ENCODE peak calls at places on chromosomes 2 and 18, in four cellular contexts. One of them, this sample, is unnamed.

GRCh38 chr18:76988827-76989646 is 143.5 kb downstream of the MBP start:
- DNase-seq in K562: no peak
- DNase-seq in GM12891: no peak
- DNase-seq in GM12878: no peak
- DNase-seq in this sample: no peak

GRCh38 chr2:236125541-236125940 is 42.6 kb downstream of the GBX2 start:
- DNase-seq in GM12891: no peak
- DNase-seq in GM12878: no peak
- DNase-seq in K562: no peak
- DNase-seq in this sample: no peak

GRCh38 chr2:64442801-64443429 is 11.0 kb upstream of the LGALSL start:
- DNase-seq in K562: no peak
- DNase-seq in GM12878: no peak
- DNase-seq in GM12891: no peak
- DNase-seq in this sample: no peak

GRCh38 chr2:235070063-235070706 is 118.4 kb downstream of the SH3BP4 start:
- DNase-seq in GM12878: no peak
- DNase-seq in GM12891: no peak
- DNase-seq in K562: no peak
- DNase-seq in this sample: no peak

GRCh38 chr2:60972889-60973656 is 44.4 kb upstream of the PEX13 start:
- DNase-seq in GM12891: no peak
- DNase-seq in GM12878: no peak
- DNase-seq in K562: no peak
- DNase-seq in this sample: no peak

GRCh38 chr2:60456115-60456770 is 97.2 kb downstream of the BCL11A start:
- DNase-seq in GM12891: no peak
- DNase-seq in K562: no peak
- DNase-seq in GM12878: no peak
- DNase-seq in this sample: no peak

GRCh38 chr2:197839327-197839726 is 34.9 kb downstream of the PLCL1 start:
- DNase-seq in GM12891: no peak
- DNase-seq in GM12878: no peak
- DNase-seq in K562: no peak
- DNase-seq in this sample: no peak

GRCh38 chr2:144515694-144516416 is 4.1 kb downstream of the ZEB2 start:
- DNase-seq in GM12891: no peak
- DNase-seq in GM12878: no peak
- DNase-seq in K562: peak; percentile 36
- DNase-seq in this sample: no peak

GRCh38 chr2:98479959-98480524 is 35.4 kb downstream of the INPP4A start:
- DNase-seq in GM12878: no peak
- DNase-seq in GM12891: no peak
- DNase-seq in K562: no peak
- DNase-seq in this sample: no peak

GRCh38 chr2:219230201-219230540 is 565 bp downstream of the ANKZF1 start:
- DNase-seq in K562: peak; percentile 32
- DNase-seq in GM12878: no peak
- DNase-seq in GM12891: no peak
- DNase-seq in this sample: no peak

GRCh38 chr2:61438670-61439069 is 32.2 kb downstream of the USP34 start:
- DNase-seq in K562: no peak
- DNase-seq in GM12891: no peak
- DNase-seq in GM12878: no peak
- DNase-seq in this sample: no peak

GRCh38 chr18:666177-666576 is 8.7 kb downstream of the TYMS start:
- DNase-seq in GM12878: no peak
- DNase-seq in GM12891: no peak
- DNase-seq in K562: peak; percentile 41
- DNase-seq in this sample: no peak

GRCh38 chr2:65325066-65325465 is 97.4 kb downstream of the ACTR2 start:
- DNase-seq in K562: no peak
- DNase-seq in GM12878: no peak
- DNase-seq in GM12891: no peak
- DNase-seq in this sample: no peak

GRCh38 chr2:151556121-151556520 is 146.4 kb downstream of the RIF1 start:
- DNase-seq in GM12878: no peak
- DNase-seq in GM12891: no peak
- DNase-seq in K562: no peak
- DNase-seq in this sample: no peak

GRCh38 chr2:59882822-59883221 is 670.6 kb downstream of the BCL11A start:
- DNase-seq in GM12878: no peak
- DNase-seq in K562: no peak
- DNase-seq in GM12891: no peak
- DNase-seq in this sample: no peak

GRCh38 chr18:21735452-21736015 is 5.1 kb upstream of the MIB1 start:
- DNase-seq in K562: peak; percentile 54
- DNase-seq in GM12878: no peak
- DNase-seq in GM12891: no peak
- DNase-seq in this sample: no peak

GRCh38 chr2:220775856-220776467 is 796.1 kb downstream of the EPHA4 start:
- DNase-seq in GM12891: no peak
- DNase-seq in GM12878: no peak
- DNase-seq in K562: no peak
- DNase-seq in this sample: no peak

GRCh38 chr2:10170256-10170655 is 47.7 kb downstream of the RRM2 start:
- DNase-seq in GM12891: no peak
- DNase-seq in GM12878: no peak
- DNase-seq in K562: no peak
- DNase-seq in this sample: no peak

GRCh38 chr2:95046371-95047112 is 21.0 kb downstream of the MAL start:
- DNase-seq in GM12891: no peak
- DNase-seq in GM12878: no peak
- DNase-seq in K562: no peak
- DNase-seq in this sample: no peak

GRCh38 chr18:41828137-41828536 is 126.9 kb upstream of the PIK3C3 start:
- DNase-seq in K562: no peak
- DNase-seq in GM12878: no peak
- DNase-seq in GM12891: no peak
- DNase-seq in this sample: no peak

GRCh38 chr2:237122214-237122666 is 36.6 kb downstream of the COPS8 start:
- DNase-seq in GM12891: peak; percentile 24
- DNase-seq in GM12878: no peak
- DNase-seq in K562: peak; percentile 42
- DNase-seq in this sample: peak; percentile 60

GRCh38 chr2:119756837-119757236 is 2.9 kb upstream of the PTPN4 start:
- DNase-seq in GM12878: no peak
- DNase-seq in K562: no peak
- DNase-seq in GM12891: no peak
- DNase-seq in this sample: no peak

GRCh38 chr2:234550511-234551107 is 53.7 kb upstream of the ARL4C start:
- DNase-seq in GM12878: peak; percentile 13
- DNase-seq in GM12891: peak; percentile 59
- DNase-seq in K562: peak; percentile 66
- DNase-seq in this sample: peak; percentile 49

GRCh38 chr2:55550368-55551102 is 31.0 kb downstream of the CFAP36 start:
- DNase-seq in K562: no peak
- DNase-seq in GM12891: no peak
- DNase-seq in GM12878: no peak
- DNase-seq in this sample: no peak
- TF ChIP-seq SPI1 in K562: no peak
- TF ChIP-seq SPI1 in GM12891: no peak
- TF ChIP-seq SPI1 in GM12878: no peak
- TF ChIP-seq SPI1 in this sample: no peak

DNA sequence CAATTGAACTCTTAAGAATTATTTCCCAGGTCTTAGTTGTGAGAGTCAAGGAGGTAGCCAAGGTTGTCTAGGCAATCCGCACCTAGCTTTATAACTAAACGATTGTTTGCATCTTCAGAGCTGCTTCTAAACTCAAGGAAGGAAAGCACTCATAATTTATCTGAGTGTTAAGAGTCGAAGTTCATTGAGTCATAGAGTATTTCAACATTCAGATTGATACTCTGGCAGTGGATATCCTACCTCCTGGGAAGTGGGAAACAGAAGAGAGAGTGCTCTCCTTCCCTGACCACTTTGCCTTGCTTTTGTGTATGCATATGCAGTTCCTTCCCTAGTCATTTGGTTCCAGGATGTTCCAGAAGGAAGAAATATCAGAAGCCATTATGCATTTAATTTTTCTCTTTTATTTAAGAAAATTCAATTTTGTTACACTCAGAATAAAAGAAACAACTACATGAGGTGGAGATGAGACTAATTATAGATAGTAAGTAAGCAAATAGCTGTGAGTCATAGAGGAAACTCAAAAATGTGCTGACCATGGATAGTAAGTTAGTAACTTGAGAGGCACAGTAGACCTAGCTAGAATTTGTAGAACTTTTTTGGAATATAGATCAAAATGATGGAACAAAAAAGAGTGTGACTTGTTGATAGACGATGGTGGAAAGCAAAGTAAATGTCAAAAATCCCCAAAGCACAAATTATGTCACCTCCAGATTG is 35.4 kb upstream of the FSHR start:
- DNase-seq in K562: no peak
- DNase-seq in GM12878: no peak
- DNase-seq in GM12891: no peak
- DNase-seq in this sample: no peak
- TF ChIP-seq POLR2AphosphoS5 in K562: no peak
- TF ChIP-seq POLR2AphosphoS5 in GM12878: no peak
- TF ChIP-seq POLR2AphosphoS5 in GM12891: no peak
- TF ChIP-seq POLR2AphosphoS5 in this sample: no peak

GRCh38 chr2:195406886-195407603 is 250.0 kb upstream of the SLC39A10 start:
- DNase-seq in GM12891: no peak
- DNase-seq in K562: peak; percentile 11
- DNase-seq in GM12878: peak; percentile 16
- DNase-seq in this sample: no peak
- TF ChIP-seq SPI1 in GM12891: no peak
- TF ChIP-seq SPI1 in K562: no peak
- TF ChIP-seq SPI1 in GM12878: no peak
- TF ChIP-seq SPI1 in this sample: no peak

DNA sequence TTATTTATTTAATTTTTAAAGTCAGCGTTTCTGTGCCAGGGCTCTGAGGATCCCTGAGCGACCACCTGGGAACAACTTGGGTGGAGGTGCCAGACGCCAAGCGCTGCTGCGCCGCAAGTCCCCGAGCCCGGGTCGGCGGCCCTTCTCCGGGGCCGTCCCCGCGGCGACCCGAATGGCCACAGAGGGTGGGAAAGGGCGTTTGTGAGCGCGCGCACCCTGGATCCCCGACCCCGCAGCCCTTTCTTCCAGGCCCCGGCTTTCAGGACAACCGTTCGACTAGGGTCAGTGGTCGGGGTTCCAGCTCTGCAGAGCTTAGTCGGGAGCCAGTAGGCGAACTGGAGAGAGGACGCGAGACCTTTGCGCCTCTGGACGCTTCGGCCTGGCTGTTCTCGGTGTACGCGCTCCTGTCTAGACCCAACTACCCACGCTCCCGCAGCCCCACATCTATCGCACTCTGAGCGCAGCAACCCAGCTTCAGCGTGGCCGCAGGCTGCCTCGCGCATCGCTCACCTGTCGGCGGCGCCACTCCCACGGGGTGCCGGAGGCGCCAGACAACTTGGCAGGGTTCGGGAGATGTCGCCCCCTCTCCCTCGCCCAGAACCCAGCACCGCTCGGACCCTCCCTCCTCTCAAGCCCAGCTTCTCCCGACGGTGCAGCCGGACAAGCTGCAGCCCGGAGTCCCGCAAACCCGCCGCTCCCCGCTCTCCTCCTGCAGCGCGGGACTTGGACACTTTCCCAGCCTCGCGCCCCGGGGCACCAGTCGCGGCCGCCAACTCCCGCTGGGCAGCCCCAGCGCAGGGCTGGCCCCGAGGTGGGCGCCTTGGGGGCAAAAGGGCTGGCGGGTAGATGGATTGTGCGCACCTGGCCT is 785 bp downstream of the LYPD1 start:
- DNase-seq in K562: no peak
- DNase-seq in GM12891: no peak
- DNase-seq in GM12878: no peak
- DNase-seq in this sample: no peak
- TF ChIP-seq POLR2AphosphoS5 in K562: no peak
- TF ChIP-seq POLR2AphosphoS5 in GM12891: no peak
- TF ChIP-seq POLR2AphosphoS5 in GM12878: no peak
- TF ChIP-seq POLR2AphosphoS5 in this sample: no peak

GRCh38 chr18:8734496-8734895 is 29.1 kb downstream of the MTCL1 start:
- DNase-seq in K562: no peak
- DNase-seq in GM12891: no peak
- DNase-seq in GM12878: no peak
- DNase-seq in this sample: no peak

GRCh38 chr18:8735274-8735673 is 29.9 kb downstream of the MTCL1 start:
- DNase-seq in GM12878: no peak
- DNase-seq in GM12891: no peak
- DNase-seq in K562: no peak
- DNase-seq in this sample: no peak

GRCh38 chr18:8726963-8727730 is 21.8 kb downstream of the MTCL1 start:
- DNase-seq in GM12878: no peak
- DNase-seq in GM12891: no peak
- DNase-seq in K562: no peak
- DNase-seq in this sample: no peak

GRCh38 chr18:8730080-8730827 is 24.9 kb downstream of the MTCL1 start:
- DNase-seq in K562: peak; percentile 67
- DNase-seq in GM12891: no peak
- DNase-seq in GM12878: no peak
- DNase-seq in this sample: no peak

DNA sequence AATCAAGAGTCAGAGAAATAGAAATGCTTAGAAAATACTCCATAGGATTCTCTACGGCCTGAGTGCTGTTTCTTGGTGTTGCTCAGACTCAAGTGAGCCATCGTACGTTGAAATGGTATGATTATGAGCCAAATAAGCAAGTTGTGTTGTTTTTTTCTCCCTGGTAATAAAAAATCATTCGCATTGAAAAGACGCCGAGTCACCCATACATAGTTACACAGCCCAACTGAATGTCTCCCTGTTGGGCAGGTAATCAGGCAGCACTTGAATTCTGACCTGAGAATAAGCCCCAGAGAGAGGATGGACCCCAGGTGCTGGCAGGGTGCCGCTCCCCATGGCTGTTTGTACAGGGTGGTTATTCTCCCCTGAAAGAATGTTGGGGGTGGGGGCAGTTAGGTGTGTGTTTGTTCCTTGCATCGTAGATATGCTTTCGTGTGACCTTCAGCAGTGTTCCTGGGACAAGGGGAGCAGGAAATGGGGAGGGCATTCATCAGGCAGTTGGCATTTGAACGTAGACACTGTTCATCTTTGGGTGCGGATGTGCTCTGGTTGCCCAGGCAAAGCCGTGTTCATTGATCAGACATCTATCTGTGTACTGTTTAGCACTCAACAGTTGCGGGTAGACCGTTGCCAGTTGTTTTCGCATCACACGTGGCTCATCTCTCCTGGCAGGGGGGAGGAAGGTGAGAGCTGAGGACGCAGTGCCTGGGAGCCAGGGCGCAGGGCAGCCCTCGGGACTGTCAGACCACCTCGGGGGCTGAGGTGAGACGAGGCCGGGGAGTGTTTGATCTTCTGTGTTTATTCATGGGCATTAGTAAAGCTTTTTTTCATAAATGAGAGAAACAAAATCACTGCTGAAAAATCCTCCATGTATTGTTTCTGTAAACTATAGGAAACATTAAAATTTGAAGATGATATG is 27.3 kb downstream of the MTCL1 start:
- DNase-seq in GM12891: no peak
- DNase-seq in GM12878: no peak
- DNase-seq in K562: no peak
- DNase-seq in this sample: no peak
- TF ChIP-seq SPI1 in GM12891: no peak
- TF ChIP-seq SPI1 in GM12878: no peak
- TF ChIP-seq SPI1 in K562: no peak
- TF ChIP-seq SPI1 in this sample: no peak

GRCh38 chr2:127659408-127660290 is 13.7 kb downstream of the GPR17 start:
- DNase-seq in K562: no peak
- DNase-seq in GM12878: no peak
- DNase-seq in GM12891: no peak
- DNase-seq in this sample: peak; percentile 78
- TF ChIP-seq POLR2AphosphoS5 in K562: no peak
- TF ChIP-seq POLR2AphosphoS5 in GM12878: no peak
- TF ChIP-seq POLR2AphosphoS5 in GM12891: no peak
- TF ChIP-seq POLR2AphosphoS5 in this sample: peak; percentile 98

GRCh38 chr2:229800997-229801754 is 86.8 kb upstream of the DNER start:
- DNase-seq in GM12878: peak; percentile 23
- DNase-seq in K562: peak; percentile 52
- DNase-seq in GM12891: peak; percentile 32
- DNase-seq in this sample: peak; percentile 51
- TF ChIP-seq SPI1 in GM12878: no peak
- TF ChIP-seq SPI1 in K562: no peak
- TF ChIP-seq SPI1 in GM12891: no peak
- TF ChIP-seq SPI1 in this sample: no peak

This sample was measured in HL-60.